ENCODE peak calls at places on chromosomes 6 and 20, in ten cellular contexts. K is astrocyte of the hippocampus; J is NCI-H2081; M is EL; O is dermis microvascular lymphatic vessel endothelial cell; C is activated gamma-delta T cell treated with Interleukin-2 at 50 U/mL for 16 hours; T is mucosa of gallbladder; H is activated CD4-positive, alpha-beta T cell treated with anti-CD3 and anti-CD28 coated beads, Interleukin-2, amount 50 U/mL, for 4 hours; F is fibroblast of the aortic adventitia; E is substantia nigra. P is an unnamed sample.

GRCh38 chr6:137728386-137729349 is 138.4 kb upstream of the TNFAIP3 start:
- DNase-seq in K (peak; percentile 85), J (no peak), M (peak; percentile 88), O (peak; percentile 62), C (no peak), T (no peak), H (no peak), F (peak; percentile 100), E (no peak), P (no peak)

GRCh38 chr6:90714319-90714718 is 127.4 kb upstream of the MAP3K7 start:
- DNase-seq in K (no peak), J (no peak), M (no peak), O (no peak), C (no peak), T (no peak), H (no peak), F (no peak), E (no peak), P (no peak)

GRCh38 chr6:105678516-105678915 is 275.6 kb upstream of the PREP start:
- DNase-seq in K (no peak), J (no peak), M (no peak), O (no peak), C (no peak), T (no peak), H (no peak), F (peak; percentile 28), E (no peak), P (no peak)

GRCh38 chr6:29524982-29525639 is 34.4 kb downstream of the UBD start:
- DNase-seq in K (no peak), J (no peak), M (no peak), O (no peak), C (no peak), T (peak; percentile 8), H (no peak), F (no peak), E (no peak), P (no peak)

GRCh38 chr6:75290558-75290957 is 6.0 kb upstream of the TMEM30A start:
- DNase-seq in K (peak; percentile 36), J (no peak), M (no peak), O (no peak), C (no peak), T (no peak), H (no peak), F (no peak), E (peak; percentile 46), P (no peak)

GRCh38 chr20:45934046-45934586 is 367 bp upstream of the PCIF1 start:
- DNase-seq in K (peak; percentile 63), J (peak; percentile 75), M (peak; percentile 56), O (peak; percentile 59), C (peak; percentile 50), T (no peak), H (no peak), F (peak; percentile 48), E (no peak), P (peak; percentile 62)

GRCh38 chr6:99471638-99472037 is 43.6 kb downstream of the USP45 start:
- DNase-seq in K (no peak), J (no peak), M (no peak), O (no peak), C (no peak), T (no peak), H (no peak), F (no peak), E (no peak), P (no peak)

GRCh38 chr6:169190144-169190584 is 63.5 kb downstream of the THBS2 start:
- DNase-seq in K (peak; percentile 91), J (no peak), M (peak; percentile 91), O (no peak), C (no peak), T (peak; percentile 66), H (no peak), F (peak; percentile 100), E (no peak), P (peak; percentile 64)

GRCh38 chr20:63682384-63683139 is 13.9 kb upstream of the TNFRSF6B start:
- DNase-seq in K (peak; percentile 96), J (no peak), M (peak; percentile 100), O (peak; percentile 93), C (no peak), T (peak; percentile 74), H (no peak), F (peak; percentile 98), E (no peak), P (peak; percentile 72)

GRCh38 chr20:8722277-8722928 is 346.5 kb upstream of the PLCB4 start:
- DNase-seq in K (peak; percentile 80), J (peak; percentile 55), M (peak; percentile 74), O (peak; percentile 80), C (peak; percentile 23), T (peak; percentile 35), H (no peak), F (peak; percentile 86), E (peak; percentile 24), P (no peak)

GRCh38 chr6:154156135-154156948 is 117.3 kb downstream of the OPRM1 start:
- DNase-seq in K (peak; percentile 51), J (peak; percentile 58), M (peak; percentile 47), O (peak; percentile 62), C (peak; percentile 52), T (peak; percentile 17), H (peak; percentile 62), F (peak; percentile 28), E (no peak), P (peak; percentile 57)

GRCh38 chr6:111837641-111838500 is 35.4 kb downstream of the FYN start:
- DNase-seq in K (no peak), J (no peak), M (no peak), O (no peak), C (no peak), T (no peak), H (no peak), F (no peak), E (no peak), P (no peak)

GRCh38 chr20:50592282-50593004 is 82.3 kb downstream of the PTPN1 start:
- DNase-seq in K (no peak), J (no peak), M (no peak), O (peak; percentile 75), C (no peak), T (no peak), H (no peak), F (no peak), E (no peak), P (no peak)

GRCh38 chr6:152094992-152095592 is 287.6 kb downstream of the ESR1 start:
- DNase-seq in K (peak; percentile 95), J (no peak), M (peak; percentile 100), O (peak; percentile 97), C (no peak), T (peak; percentile 74), H (no peak), F (peak; percentile 99), E (no peak), P (peak; percentile 59)

GRCh38 chr20:52152921-52153320 is 38.7 kb downstream of the ZFP64 start:
- DNase-seq in K (no peak), J (no peak), M (no peak), O (no peak), C (no peak), T (no peak), H (no peak), F (no peak), E (no peak), P (no peak)

GRCh38 chr6:138349891-138350290 is 27.8 kb upstream of the SMIM28 start:
- DNase-seq in K (peak; percentile 75), J (no peak), M (peak; percentile 8), O (no peak), C (no peak), T (no peak), H (no peak), F (peak; percentile 54), E (no peak), P (no peak)